ENCODE peak calls at places on chromosomes 11 and 22, in nine cellular contexts. One of them, this sample, is unnamed. For H3K36me3, the result is how much of the 10 kb centered on the place peaks cover.

GRCh38 chr11:62398011-62398994 is 20.5 kb upstream of the SCGB1A1 start:
- DNase-seq in transverse colon: no peak
- DNase-seq in stomach: no peak
- DNase-seq in left ventricle myocardium inferior: peak
- DNase-seq in IMR-90: peak
- DNase-seq in heart left ventricle: no peak
- DNase-seq in tibial artery: peak
- DNase-seq in adrenal gland: peak
- DNase-seq in cardiac muscle cell: no peak
- DNase-seq in this sample: no peak

GRCh38 chr22:22820626-22821025 is 67.0 kb upstream of the IGLL5 start:
- DNase-seq in transverse colon: no peak
- DNase-seq in stomach: no peak
- DNase-seq in left ventricle myocardium inferior: no peak
- DNase-seq in IMR-90: no peak
- DNase-seq in heart left ventricle: no peak
- DNase-seq in tibial artery: no peak
- DNase-seq in adrenal gland: no peak
- DNase-seq in cardiac muscle cell: no peak
- DNase-seq in this sample: no peak

GRCh38 chr11:17992916-17993315 is 19.9 kb downstream of the SERGEF start:
- DNase-seq in transverse colon: no peak
- DNase-seq in stomach: no peak
- DNase-seq in left ventricle myocardium inferior: no peak
- DNase-seq in IMR-90: no peak
- DNase-seq in heart left ventricle: no peak
- DNase-seq in tibial artery: no peak
- DNase-seq in adrenal gland: peak
- DNase-seq in cardiac muscle cell: no peak
- DNase-seq in this sample: no peak

GRCh38 chr11:72263363-72263762 is 19.4 kb upstream of the PHOX2A start:
- DNase-seq in transverse colon: no peak
- DNase-seq in stomach: no peak
- DNase-seq in left ventricle myocardium inferior: no peak
- DNase-seq in IMR-90: peak
- DNase-seq in heart left ventricle: no peak
- DNase-seq in tibial artery: no peak
- DNase-seq in adrenal gland: no peak
- DNase-seq in cardiac muscle cell: no peak
- DNase-seq in this sample: peak

GRCh38 chr22:38067028-38067415 is 9.8 kb downstream of the PICK1 start:
- DNase-seq in transverse colon: no peak
- DNase-seq in stomach: no peak
- DNase-seq in left ventricle myocardium inferior: no peak
- DNase-seq in IMR-90: no peak
- DNase-seq in heart left ventricle: peak
- DNase-seq in tibial artery: no peak
- DNase-seq in adrenal gland: no peak
- DNase-seq in cardiac muscle cell: no peak
- DNase-seq in this sample: no peak

GRCh38 chr11:31641477-31642062 is 132.0 kb downstream of the ELP4 start:
- DNase-seq in transverse colon: peak
- DNase-seq in stomach: peak
- DNase-seq in left ventricle myocardium inferior: no peak
- DNase-seq in IMR-90: peak
- DNase-seq in heart left ventricle: no peak
- DNase-seq in tibial artery: no peak
- DNase-seq in adrenal gland: peak
- DNase-seq in cardiac muscle cell: peak
- DNase-seq in this sample: no peak

GRCh38 chr11:105447936-105448702 is 161.8 kb upstream of the GRIA4 start:
- DNase-seq in transverse colon: no peak
- DNase-seq in stomach: no peak
- DNase-seq in left ventricle myocardium inferior: no peak
- DNase-seq in IMR-90: no peak
- DNase-seq in heart left ventricle: no peak
- DNase-seq in tibial artery: no peak
- DNase-seq in adrenal gland: no peak
- DNase-seq in cardiac muscle cell: no peak
- DNase-seq in this sample: no peak

GRCh38 chr11:121931748-121932352 is 184.2 kb downstream of the BLID start:
- DNase-seq in transverse colon: no peak
- DNase-seq in stomach: no peak
- DNase-seq in left ventricle myocardium inferior: no peak
- DNase-seq in IMR-90: peak
- DNase-seq in heart left ventricle: no peak
- DNase-seq in tibial artery: no peak
- DNase-seq in adrenal gland: no peak
- DNase-seq in cardiac muscle cell: no peak
- DNase-seq in this sample: no peak

GRCh38 chr11:119680899-119681370 is 48.1 kb downstream of the NECTIN1 start:
- DNase-seq in transverse colon: no peak
- DNase-seq in stomach: peak
- DNase-seq in left ventricle myocardium inferior: peak
- DNase-seq in IMR-90: peak
- DNase-seq in heart left ventricle: peak
- DNase-seq in tibial artery: no peak
- DNase-seq in adrenal gland: peak
- DNase-seq in cardiac muscle cell: no peak
- DNase-seq in this sample: no peak

GRCh38 chr22:46030241-46030880 is 53.4 kb upstream of the WNT7B start:
- DNase-seq in transverse colon: no peak
- DNase-seq in stomach: no peak
- DNase-seq in left ventricle myocardium inferior: peak
- DNase-seq in IMR-90: no peak
- DNase-seq in heart left ventricle: no peak
- DNase-seq in tibial artery: no peak
- DNase-seq in adrenal gland: no peak
- DNase-seq in cardiac muscle cell: no peak
- DNase-seq in this sample: no peak

GRCh38 chr22:23202812-23203451 is 22.6 kb downstream of the BCR start:
- DNase-seq in transverse colon: no peak
- DNase-seq in stomach: no peak
- DNase-seq in left ventricle myocardium inferior: no peak
- DNase-seq in IMR-90: no peak
- DNase-seq in heart left ventricle: no peak
- DNase-seq in tibial artery: no peak
- DNase-seq in adrenal gland: no peak
- DNase-seq in cardiac muscle cell: no peak
- DNase-seq in this sample: no peak

GRCh38 chr11:44116433-44116832 is 21.0 kb downstream of the EXT2 start:
- DNase-seq in transverse colon: no peak
- DNase-seq in stomach: no peak
- DNase-seq in left ventricle myocardium inferior: no peak
- DNase-seq in IMR-90: peak
- DNase-seq in heart left ventricle: no peak
- DNase-seq in tibial artery: no peak
- DNase-seq in adrenal gland: peak
- DNase-seq in cardiac muscle cell: no peak
- DNase-seq in this sample: no peak

GRCh38 chr11:44110231-44110679 is 14.8 kb downstream of the EXT2 start:
- DNase-seq in transverse colon: peak
- DNase-seq in stomach: peak
- DNase-seq in left ventricle myocardium inferior: peak
- DNase-seq in IMR-90: peak
- DNase-seq in heart left ventricle: peak
- DNase-seq in tibial artery: peak
- DNase-seq in adrenal gland: peak
- DNase-seq in cardiac muscle cell: peak
- DNase-seq in this sample: no peak

GRCh38 chr11:44113018-44113417 is 17.5 kb downstream of the EXT2 start:
- DNase-seq in transverse colon: no peak
- DNase-seq in stomach: no peak
- DNase-seq in left ventricle myocardium inferior: no peak
- DNase-seq in IMR-90: no peak
- DNase-seq in heart left ventricle: no peak
- DNase-seq in tibial artery: no peak
- DNase-seq in adrenal gland: no peak
- DNase-seq in cardiac muscle cell: no peak
- DNase-seq in this sample: no peak

GRCh38 chr11:44112083-44112865 is 16.8 kb downstream of the EXT2 start:
- DNase-seq in transverse colon: no peak
- DNase-seq in stomach: no peak
- DNase-seq in left ventricle myocardium inferior: peak
- DNase-seq in IMR-90: peak
- DNase-seq in heart left ventricle: peak
- DNase-seq in tibial artery: no peak
- DNase-seq in adrenal gland: peak
- DNase-seq in cardiac muscle cell: no peak
- DNase-seq in this sample: no peak

GRCh38 chr11:44113572-44113971 is 18.1 kb downstream of the EXT2 start:
- DNase-seq in transverse colon: no peak
- DNase-seq in stomach: no peak
- DNase-seq in left ventricle myocardium inferior: no peak
- DNase-seq in IMR-90: no peak
- DNase-seq in heart left ventricle: no peak
- DNase-seq in tibial artery: no peak
- DNase-seq in adrenal gland: no peak
- DNase-seq in cardiac muscle cell: no peak
- DNase-seq in this sample: no peak
- H3K4me3 ChIP-seq in transverse colon: no peak
- H3K4me3 ChIP-seq in stomach: no peak
- H3K4me3 ChIP-seq in left ventricle myocardium inferior: no peak
- H3K4me3 ChIP-seq in IMR-90: no peak
- H3K4me3 ChIP-seq in heart left ventricle: no peak
- H3K4me3 ChIP-seq in tibial artery: no peak
- H3K4me3 ChIP-seq in adrenal gland: no peak
- H3K4me3 ChIP-seq in cardiac muscle cell: no peak
- H3K4me3 ChIP-seq in this sample: no peak

DNA sequence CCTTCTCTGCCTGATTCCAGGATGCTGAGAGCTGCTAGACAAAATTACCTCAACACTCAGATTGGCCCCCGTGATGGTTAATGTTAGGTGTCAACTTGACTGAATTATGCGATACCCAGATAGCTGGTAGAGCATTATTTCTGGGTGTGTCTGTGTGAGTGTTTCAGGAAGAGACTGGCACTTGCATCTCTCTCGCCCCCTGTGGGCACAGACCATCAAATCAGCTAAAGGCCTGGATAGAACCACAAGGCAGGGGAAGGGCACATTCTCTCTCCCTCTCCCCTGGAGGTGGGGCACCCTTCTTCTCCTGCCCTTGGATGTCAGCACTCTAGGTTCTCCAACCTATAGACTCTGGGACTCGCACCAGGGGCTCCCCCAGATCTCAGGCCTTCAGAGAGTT is 79.7 kb downstream of the KIRREL3 start:
- DNase-seq in transverse colon: no peak
- DNase-seq in stomach: no peak
- DNase-seq in left ventricle myocardium inferior: no peak
- DNase-seq in IMR-90: no peak
- DNase-seq in heart left ventricle: no peak
- DNase-seq in tibial artery: no peak
- DNase-seq in adrenal gland: no peak
- DNase-seq in cardiac muscle cell: no peak
- DNase-seq in this sample: no peak
- TF ChIP-seq CTCF in transverse colon: no peak
- TF ChIP-seq CTCF in stomach: no peak
- TF ChIP-seq CTCF in left ventricle myocardium inferior: no peak
- TF ChIP-seq CTCF in IMR-90: no peak
- TF ChIP-seq CTCF in heart left ventricle: no peak
- TF ChIP-seq CTCF in tibial artery: no peak
- TF ChIP-seq CTCF in adrenal gland: no peak
- TF ChIP-seq CTCF in cardiac muscle cell: no peak
- TF ChIP-seq CTCF in this sample: no peak

DNA sequence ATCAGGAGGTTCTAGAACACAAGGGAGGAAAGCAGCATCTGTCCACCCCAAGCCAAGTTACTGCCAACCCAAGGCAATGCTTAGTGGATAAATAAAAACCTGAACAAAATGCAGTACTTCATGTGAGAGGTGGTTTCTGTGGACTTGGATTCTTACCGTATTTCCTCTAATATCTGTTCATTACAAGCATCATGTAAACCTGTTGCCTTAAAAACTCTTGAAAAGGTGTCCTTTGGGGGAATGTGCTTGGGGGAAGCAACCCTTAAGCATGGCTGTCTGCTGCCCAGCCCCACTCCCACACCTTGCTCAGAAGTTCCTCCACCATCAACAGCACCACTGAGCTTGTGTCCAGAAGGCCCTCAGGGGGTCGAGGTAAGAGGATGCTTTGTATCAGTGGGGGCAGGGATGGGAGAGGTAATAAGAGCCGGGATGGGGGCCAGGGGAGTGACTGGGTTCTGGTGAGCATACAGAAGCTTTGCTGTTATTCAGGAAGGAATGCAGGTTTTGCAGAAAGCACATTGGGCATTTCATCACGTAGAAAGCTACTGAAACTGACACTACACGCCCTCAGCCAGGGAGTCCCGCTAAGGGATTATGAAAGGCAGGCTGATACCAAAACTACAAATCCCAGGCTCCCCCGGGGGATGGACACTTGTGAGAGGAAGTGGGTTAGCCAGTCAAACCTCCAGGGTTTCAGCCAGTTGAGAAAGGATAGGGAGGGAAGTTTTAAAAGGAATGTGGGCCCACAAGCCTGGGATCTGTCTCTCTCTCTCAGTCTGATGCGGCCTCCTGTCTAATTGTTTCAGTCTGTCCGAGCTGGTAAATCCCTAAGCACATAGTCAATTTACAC is 52.0 kb downstream of the KCNJ1 start:
- DNase-seq in transverse colon: peak
- DNase-seq in stomach: no peak
- DNase-seq in left ventricle myocardium inferior: peak
- DNase-seq in IMR-90: peak
- DNase-seq in heart left ventricle: no peak
- DNase-seq in tibial artery: peak
- DNase-seq in adrenal gland: peak
- DNase-seq in cardiac muscle cell: peak
- DNase-seq in this sample: peak
- H3K36me3 ChIP-seq in transverse colon: under half
- H3K36me3 ChIP-seq in stomach: under half
- H3K36me3 ChIP-seq in left ventricle myocardium inferior: under half
- H3K36me3 ChIP-seq in IMR-90: under half
- H3K36me3 ChIP-seq in heart left ventricle: under half
- H3K36me3 ChIP-seq in tibial artery: under half
- H3K36me3 ChIP-seq in adrenal gland: under half
- H3K36me3 ChIP-seq in cardiac muscle cell: under half
- H3K36me3 ChIP-seq in this sample: under half

DNA sequence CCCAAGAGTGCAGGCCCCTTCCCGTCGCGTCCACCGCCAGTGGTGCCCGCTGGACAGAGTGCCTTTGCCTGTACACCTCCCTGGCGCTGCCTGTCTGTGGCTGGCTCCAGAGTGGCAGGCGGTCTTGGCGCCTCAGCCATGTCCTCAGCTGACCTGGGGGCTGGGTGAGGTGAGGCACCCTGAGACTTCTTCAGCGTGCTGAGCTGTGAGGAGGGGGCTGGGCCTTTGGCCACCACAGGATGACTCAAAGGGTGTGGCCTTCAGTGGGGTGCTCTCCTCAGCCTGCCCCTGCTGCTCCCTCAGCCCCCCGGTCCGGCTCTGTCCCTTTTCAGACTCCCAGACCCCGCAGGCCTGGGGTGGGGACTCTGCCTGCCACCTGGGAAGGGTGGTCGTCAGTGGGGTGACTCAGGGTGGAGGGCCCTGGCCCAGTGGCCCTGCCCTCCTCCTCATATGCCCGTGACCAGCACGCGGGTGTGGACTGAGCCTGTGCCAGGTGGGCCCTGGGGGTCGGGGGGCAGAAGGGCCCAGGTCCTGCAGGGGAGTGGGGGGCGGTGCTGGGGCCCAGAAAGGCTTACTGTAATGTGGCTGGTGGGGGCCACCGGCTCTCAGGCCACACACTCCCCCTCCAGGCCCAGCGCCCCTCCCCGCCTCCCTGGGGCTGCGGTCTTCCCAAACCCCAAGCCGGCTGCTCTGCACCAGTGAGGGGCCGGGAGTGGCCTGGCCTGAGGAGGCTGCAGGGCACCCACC is 15.9 kb downstream of the CRELD2 start:
- DNase-seq in transverse colon: peak
- DNase-seq in stomach: peak
- DNase-seq in left ventricle myocardium inferior: peak
- DNase-seq in IMR-90: peak
- DNase-seq in heart left ventricle: peak
- DNase-seq in tibial artery: no peak
- DNase-seq in adrenal gland: peak
- DNase-seq in cardiac muscle cell: no peak
- DNase-seq in this sample: no peak
- H3K4me3 ChIP-seq in transverse colon: peak
- H3K4me3 ChIP-seq in stomach: peak
- H3K4me3 ChIP-seq in left ventricle myocardium inferior: peak
- H3K4me3 ChIP-seq in IMR-90: peak
- H3K4me3 ChIP-seq in heart left ventricle: peak
- H3K4me3 ChIP-seq in tibial artery: peak
- H3K4me3 ChIP-seq in adrenal gland: peak
- H3K4me3 ChIP-seq in cardiac muscle cell: no peak
- H3K4me3 ChIP-seq in this sample: peak

This sample was measured in kidney epithelial cell.